ENCODE peak calls at places on chromosomes 6 and 20, in four cellular contexts. Y is mucosa of gallbladder, B is germinal center, O is AG08395. D is an unnamed sample.
A peak's percentile ranks its signal among the peaks of the same experiment; 100 is the strongest.

GRCh38 chr6:90351696-90352095 is 55.1 kb upstream of the BACH2 start:
- DNase-seq in Y (no peak), B (no peak), O (peak; percentile 29), D (no peak)

GRCh38 chr20:51930775-51931174 is 128.5 kb upstream of the SALL4 start:
- DNase-seq in Y (no peak), B (no peak), O (peak; percentile 37), D (no peak)

GRCh38 chr20:3021777-3022176 is 21.6 kb upstream of the GNRH2 start:
- DNase-seq in Y (no peak), B (no peak), O (no peak), D (no peak)

GRCh38 chr6:123091091-123091895 is 95.3 kb downstream of the CLVS2 start:
- DNase-seq in Y (no peak), B (no peak), O (no peak), D (no peak)

GRCh38 chr20:1388706-1389483 is 4.0 kb downstream of the FKBP1A start:
- DNase-seq in Y (no peak), B (no peak), O (no peak), D (no peak)

GRCh38 chr6:47221565-47221964 is 88.1 kb downstream of the TNFRSF21 start:
- DNase-seq in Y (no peak), B (no peak), O (no peak), D (no peak)

GRCh38 chr6:146028250-146028789 is 542 bp upstream of the GRM1 start:
- DNase-seq in Y (peak; percentile 65), B (peak; percentile 19), O (peak; percentile 69), D (peak; percentile 45)

GRCh38 chr6:52293067-52293466 is 8.5 kb upstream of the MCM3 start:
- DNase-seq in Y (no peak), B (no peak), O (no peak), D (no peak)

GRCh38 chr20:58432190-58432954 is 43.3 kb downstream of the VAPB start:
- DNase-seq in Y (no peak), B (no peak), O (no peak), D (no peak)

GRCh38 chr6:149020319-149020718 is 273.5 kb downstream of the UST start:
- DNase-seq in Y (no peak), B (no peak), O (no peak), D (no peak)

GRCh38 chr6:35089935-35090505 is 51.1 kb downstream of the TCP11 start:
- DNase-seq in Y (no peak), B (peak; percentile 1), O (peak; percentile 67), D (peak; percentile 37)

GRCh38 chr6:118627724-118628123 is 23.7 kb downstream of the CEP85L start:
- DNase-seq in Y (no peak), B (no peak), O (no peak), D (no peak)

GRCh38 chr20:62266340-62266739 is 28.0 kb downstream of the OSBPL2 start:
- DNase-seq in Y (no peak), B (no peak), O (no peak), D (no peak)

GRCh38 chr20:45934046-45934586 is 367 bp upstream of the PCIF1 start:
- DNase-seq in Y (no peak), B (peak; percentile 57), O (no peak), D (peak; percentile 65)

GRCh38 chr6:155050311-155050710 is 55.2 kb downstream of the TIAM2 start:
- DNase-seq in Y (no peak), B (no peak), O (no peak), D (peak; percentile 63)

GRCh38 chr6:168247456-168248147 is 72.0 kb downstream of the DACT2 start:
- DNase-seq in Y (peak; percentile 61), B (no peak), O (peak; percentile 41), D (no peak)

GRCh38 chr6:164085552-164086325 is 671.2 kb downstream of the QKI start:
- DNase-seq in Y (peak; percentile 25), B (no peak), O (peak; percentile 81), D (no peak)

GRCh38 chr6:31495580-31495979 is 2.4 kb upstream of the MICB start:
- DNase-seq in Y (no peak), B (no peak), O (no peak), D (no peak)

GRCh38 chr20:32898721-32899120 is 40.0 kb downstream of the EFCAB8 start:
- DNase-seq in Y (no peak), B (no peak), O (peak; percentile 91), D (no peak)

GRCh38 chr20:10653593-10654288 is 20.1 kb downstream of the JAG1 start:
- DNase-seq in Y (no peak), B (no peak), O (peak; percentile 51), D (no peak)

GRCh38 chr20:2402271-2402980 is 21.7 kb downstream of the TGM6 start:
- DNase-seq in Y (peak; percentile 18), B (no peak), O (peak; percentile 67), D (peak; percentile 45)

GRCh38 chr6:77292564-77293546 is 170.4 kb downstream of the HTR1B start:
- DNase-seq in Y (no peak), B (no peak), O (peak; percentile 8), D (no peak)